ENCODE peak calls at places on chromosomes 1 and 21, in five cellular contexts. V, N, S, R and Q are unnamed samples.

GRCh38 chr21:36927718-36928117 is 38.8 kb downstream of the HLCS start:
- DNase-seq in S (peak), V (peak), R (peak), N (peak), Q (no peak)

GRCh38 chr1:223553957-223554356 is 111.5 kb downstream of the CAPN8 start:
- DNase-seq in R (no peak), N (no peak), V (no peak), S (no peak), Q (no peak)

GRCh38 chr1:22787636-22788035 is 77.0 kb downstream of the EPHB2 start:
- DNase-seq in N (no peak), R (no peak), V (no peak), S (no peak), Q (no peak)

GRCh38 chr1:182174202-182174855 is 112.8 kb upstream of the ZNF648 start:
- DNase-seq in V (no peak), R (no peak), N (no peak), S (no peak), Q (no peak)

GRCh38 chr21:34061983-34062382 is 11.4 kb upstream of the MRPS6 start:
- DNase-seq in S (no peak), N (no peak), V (no peak), R (peak), Q (no peak)

GRCh38 chr1:206600527-206600926 is 11.7 kb downstream of the EIF2D start:
- DNase-seq in R (no peak), V (no peak), N (no peak), S (no peak), Q (no peak)

GRCh38 chr1:9289724-9290493 is 2.8 kb upstream of the SPSB1 start:
- DNase-seq in V (no peak), R (no peak), N (no peak), S (peak), Q (peak)

GRCh38 chr1:76158126-76158525 is 83.6 kb downstream of the ST6GALNAC3 start:
- DNase-seq in R (no peak), S (no peak), N (no peak), V (no peak), Q (peak)

GRCh38 chr1:230905733-230906132 is 37.4 kb upstream of the C1orf198 start:
- DNase-seq in S (no peak), R (no peak), V (no peak), N (no peak), Q (no peak)

GRCh38 chr21:25733859-25734653 is 648 bp downstream of the ATP5PF start:
- DNase-seq in N (peak), R (peak), V (peak), S (no peak), Q (no peak)

GRCh38 chr1:230270185-230270939 is 155.8 kb downstream of the PGBD5 start:
- DNase-seq in R (no peak), V (no peak), N (no peak), S (no peak), Q (no peak)

GRCh38 chr21:16330340-16331319 is 600.8 kb downstream of the USP25 start:
- DNase-seq in V (no peak), S (no peak), N (peak), R (peak), Q (peak)

GRCh38 chr1:212752934-212753497 is 38.6 kb downstream of the NSL1 start:
- DNase-seq in R (no peak), V (no peak), S (no peak), N (no peak), Q (no peak)
- H3K4me3 ChIP-seq in R (no peak), V (no peak), S (no peak), N (no peak), Q (no peak)

GRCh38 chr1:244918422-244919319 is 54.3 kb upstream of the HNRNPU start:
- DNase-seq in N (no peak), V (peak), R (peak), S (peak), Q (no peak)
- TF ChIP-seq CTCF in N (no peak), V (no peak), R (no peak), S (no peak), Q (no peak)

DNA sequence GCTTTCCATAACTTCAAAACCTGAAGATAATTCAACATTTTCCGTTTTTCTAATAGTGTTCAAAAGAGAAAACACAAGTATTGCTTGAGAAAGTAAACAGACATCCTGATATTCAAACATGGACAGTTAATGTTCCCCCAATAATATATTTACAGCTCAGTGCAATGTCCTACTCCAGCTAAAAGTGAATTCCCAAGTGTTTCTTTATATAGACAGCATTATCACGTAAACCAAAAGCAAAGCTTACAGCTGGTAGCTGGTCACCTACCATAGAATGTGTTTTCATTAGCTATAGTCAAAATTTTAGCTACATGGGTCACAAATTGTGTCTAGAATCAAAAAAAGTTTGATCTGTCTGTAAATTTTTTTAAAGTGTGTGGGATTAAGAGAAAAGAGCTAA is 34.9 kb downstream of the WLS start:
- DNase-seq in N (no peak), V (no peak), S (no peak), R (no peak), Q (no peak)
- H3K4me3 ChIP-seq in N (no peak), V (no peak), S (no peak), R (no peak), Q (no peak)

GRCh38 chr1:245802941-245803665 is 648.3 kb downstream of the KIF26B start:
- DNase-seq in N (no peak), S (no peak), V (no peak), R (no peak), Q (no peak)
- TF ChIP-seq CTCF in N (no peak), S (no peak), V (no peak), R (no peak), Q (no peak)

DNA sequence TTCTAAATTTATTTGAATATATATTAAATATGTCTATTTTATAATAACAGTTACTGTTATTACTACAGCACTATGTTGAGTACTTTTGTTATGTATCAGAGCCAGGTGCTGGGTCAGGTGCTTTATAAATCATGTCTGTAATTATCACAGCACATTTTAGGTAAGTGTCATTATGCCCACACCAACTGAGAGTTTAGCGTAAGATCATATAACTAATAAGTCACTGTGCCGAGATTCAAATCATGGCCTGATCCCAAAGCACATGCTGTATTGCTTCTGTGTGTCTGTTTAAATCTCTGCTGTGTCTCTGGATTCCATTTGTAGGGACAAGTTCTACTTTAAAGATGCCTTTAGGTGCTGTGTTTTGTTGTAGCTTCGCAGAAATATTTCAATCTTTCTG is 1.9 kb downstream of the GPSM2 start:
- DNase-seq in N (no peak), R (no peak), S (no peak), V (no peak), Q (no peak)
- H3K4me3 ChIP-seq in N (peak), R (no peak), S (peak), V (no peak), Q (no peak)

DNA sequence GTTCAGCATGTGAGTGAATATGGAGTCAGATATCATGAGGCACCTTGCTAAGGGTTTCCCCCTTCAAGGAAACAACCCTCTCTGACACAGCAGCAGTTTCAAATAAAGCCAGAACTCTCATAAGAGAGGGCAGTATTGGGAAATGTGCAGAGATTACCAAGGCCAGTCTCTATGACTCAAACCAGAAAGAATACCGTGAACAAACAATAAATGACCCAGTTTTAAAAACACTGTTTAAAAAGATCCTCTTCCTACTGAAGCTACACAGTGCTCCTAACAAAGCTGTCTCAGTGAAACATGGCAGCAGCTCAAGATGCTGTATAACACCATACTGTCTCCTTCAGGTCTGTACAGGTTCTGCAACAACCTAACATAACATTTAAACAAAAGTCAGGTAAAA is 102.6 kb downstream of the KIAA0319L start:
- DNase-seq in R (no peak), V (no peak), S (no peak), N (no peak), Q (no peak)
- TF ChIP-seq CTCF in R (peak), V (no peak), S (no peak), N (peak), Q (no peak)

DNA sequence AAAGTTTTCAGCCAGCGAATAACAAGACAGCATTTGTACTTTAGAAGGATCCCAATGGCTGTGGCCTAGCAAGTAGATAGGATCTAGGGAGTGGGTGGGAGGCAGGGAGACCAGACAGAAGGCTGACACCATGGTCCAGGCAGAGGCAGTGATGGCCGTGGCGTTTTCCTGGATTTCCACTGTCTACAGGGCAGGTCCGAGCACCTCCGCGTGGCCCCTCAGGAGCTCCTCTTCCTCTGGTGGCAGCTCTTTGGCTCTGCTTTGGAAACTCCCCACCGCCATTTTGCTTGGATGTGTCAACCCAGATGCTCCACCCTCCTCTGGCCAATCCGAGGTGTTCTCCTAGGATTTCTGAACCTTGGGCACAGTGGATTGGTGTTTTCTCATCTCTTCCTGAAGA is 25.1 kb downstream of the PADI4 start:
- DNase-seq in R (no peak), V (no peak), N (no peak), S (peak), Q (no peak)
- H3K4me3 ChIP-seq in R (no peak), V (no peak), N (no peak), S (no peak), Q (no peak)